ENCODE peak calls at places on chromosome 22, in seven cellular contexts. Z is NCI-H1092; Y is body of pancreas; M is activated naive CD8-positive, alpha-beta T cell treated with anti-CD3 and anti-CD28 coated beads, Interleukin-2, amount 50 U/mL, for 24 hours; X is SK-MEL-5; K is fibroblast of lung; W is mucosa of gallbladder. T is an unnamed sample.

GRCh38 chr22:32761251-32761903 is 40.1 kb upstream of the TIMP3 start:
- DNase-seq in Y (no peak), Z (no peak), W (no peak), M (no peak), X (no peak), K (peak), T (no peak)

GRCh38 chr22:25364736-25365241 is 145.3 kb downstream of the CRYBB2 start:
- DNase-seq in Z (no peak), X (no peak), Y (peak), K (no peak), M (no peak), W (no peak), T (no peak)

GRCh38 chr22:42080287-42080686 is 787 bp downstream of the SMDT1 start:
- DNase-seq in M (no peak), W (no peak), X (peak), Y (peak), Z (peak), K (peak), T (peak)

GRCh38 chr22:44523981-44524759 is 26.1 kb upstream of the RTL6 start:
- DNase-seq in Z (no peak), M (no peak), W (peak), Y (no peak), K (peak), X (no peak), T (no peak)

GRCh38 chr22:22037229-22037628 is 54.6 kb upstream of the TOP3B start:
- DNase-seq in M (no peak), W (no peak), Y (no peak), K (no peak), X (no peak), Z (no peak), T (no peak)

GRCh38 chr22:49626361-49627216 is 201.1 kb downstream of the BRD1 start:
- DNase-seq in Y (no peak), Z (no peak), M (no peak), K (no peak), W (no peak), X (no peak), T (no peak)

GRCh38 chr22:43554694-43555365 is 143.0 kb downstream of the MPPED1 start:
- DNase-seq in K (no peak), M (no peak), Y (no peak), W (no peak), X (no peak), Z (no peak), T (no peak)

GRCh38 chr22:27995801-27996528 is 76.9 kb upstream of the PITPNB start:
- DNase-seq in X (no peak), K (no peak), Z (no peak), M (no peak), Y (peak), W (no peak), T (no peak)

GRCh38 chr22:30270841-30271240 is 4.2 kb upstream of the OSM start:
- DNase-seq in X (no peak), K (peak), Z (no peak), M (no peak), Y (no peak), W (peak), T (peak)

GRCh38 chr22:20204821-20205220 is 54.0 kb upstream of the CCDC188 start:
- DNase-seq in K (no peak), W (no peak), Z (no peak), M (no peak), X (no peak), Y (no peak), T (no peak)

GRCh38 chr22:16968218-16968595 is 39.8 kb downstream of the GAB4 start:
- DNase-seq in X (no peak), M (no peak), Y (no peak), K (no peak), Z (no peak), W (no peak), T (no peak)

GRCh38 chr22:37604875-37605274 is 3.8 kb upstream of the GGA1 start:
- DNase-seq in Y (no peak), Z (no peak), K (no peak), M (peak), W (no peak), X (peak), T (no peak)

GRCh38 chr22:20414450-20414849 is 20.5 kb downstream of the ZNF74 start:
- DNase-seq in X (no peak), W (no peak), M (no peak), K (no peak), Y (no peak), Z (no peak), T (no peak)

GRCh38 chr22:46866591-46866990 is 104.1 kb downstream of the TBC1D22A start:
- DNase-seq in Z (no peak), W (no peak), K (peak), X (no peak), M (no peak), Y (no peak), T (no peak)

GRCh38 chr22:26471522-26471921 is 12.1 kb downstream of the HPS4 start:
- DNase-seq in X (no peak), K (peak), Y (no peak), W (no peak), M (no peak), Z (no peak), T (no peak)

GRCh38 chr22:38034278-38034882 is 22.8 kb upstream of the PICK1 start:
- DNase-seq in K (peak), M (no peak), W (peak), X (peak), Y (peak), Z (no peak), T (peak)

GRCh38 chr22:29211066-29211841 is 5.6 kb downstream of the EMID1 start:
- DNase-seq in W (no peak), Y (no peak), K (no peak), X (no peak), M (no peak), Z (no peak), T (no peak)

GRCh38 chr22:44838316-44839016 is 86.1 kb downstream of the ARHGAP8 start:
- DNase-seq in X (no peak), Z (no peak), Y (no peak), M (no peak), W (peak), K (no peak), T (no peak)

GRCh38 chr22:46661221-46661851 is 41.1 kb downstream of the GRAMD4 start:
- DNase-seq in Y (no peak), X (peak), M (no peak), K (peak), W (peak), Z (no peak), T (no peak)

GRCh38 chr22:19450363-19451175 is 3.1 kb upstream of the C22orf39 start:
- DNase-seq in M (no peak), K (no peak), Y (no peak), X (no peak), W (no peak), Z (no peak), T (no peak)

GRCh38 chr22:19844423-19845368 is 10.0 kb downstream of the GNB1L start:
- DNase-seq in W (peak), Z (no peak), X (peak), M (no peak), K (no peak), Y (peak), T (no peak)

GRCh38 chr22:49650336-49651241 is 177.1 kb downstream of the BRD1 start:
- DNase-seq in X (no peak), M (no peak), Y (no peak), W (no peak), Z (no peak), K (no peak), T (no peak)

GRCh38 chr22:46201059-46201757 is 48.9 kb downstream of the CDPF1 start:
- DNase-seq in X (peak), K (no peak), W (peak), M (no peak), Y (peak), Z (no peak), T (no peak)

GRCh38 chr22:24285245-24285644 is 14.6 kb downstream of the SPECC1L start:
- DNase-seq in M (no peak), Y (no peak), K (peak), X (no peak), Z (no peak), W (no peak), T (no peak)

GRCh38 chr22:38184788-38185187 is 3.2 kb upstream of the PLA2G6 start:
- DNase-seq in Z (no peak), M (no peak), Y (no peak), X (no peak), K (no peak), W (no peak), T (no peak)

GRCh38 chr22:30228509-30229359 is 17.8 kb downstream of the LIF start:
- DNase-seq in K (no peak), Y (no peak), W (no peak), X (no peak), M (no peak), Z (no peak), T (no peak)

GRCh38 chr22:37675930-37676571 is 615 bp downstream of the LGALS1 start:
- DNase-seq in Z (no peak), X (no peak), K (peak), Y (peak), M (peak), W (no peak), T (no peak)

GRCh38 chr22:20587206-20587958 is 80.0 kb downstream of the MED15 start:
- DNase-seq in K (no peak), W (no peak), M (no peak), Y (no peak), X (no peak), Z (no peak), T (no peak)

GRCh38 chr22:43991316-43992020 is 32.6 kb upstream of the PARVB start:
- DNase-seq in K (no peak), X (no peak), Y (no peak), Z (no peak), M (no peak), W (no peak), T (no peak)

GRCh38 chr22:46047841-46048595 is 71.1 kb upstream of the WNT7B start:
- DNase-seq in K (no peak), W (no peak), Y (peak), M (no peak), X (no peak), Z (no peak), T (no peak)

GRCh38 chr22:48740086-48740730 is 1087.5 kb downstream of the BRD1 start:
- DNase-seq in M (no peak), K (no peak), Z (no peak), W (no peak), Y (no peak), X (no peak), T (no peak)